ENCODE peak calls at places on chromosomes 3 and 15, in six cellular contexts. J, T, F, E, Q and M are unnamed samples.

GRCh38 chr3:141941093-141941492 is 64.7 kb downstream of the ATP1B3 start:
- DNase-seq in T (no peak), Q (no peak), E (no peak), F (no peak), J (no peak), M (no peak)

GRCh38 chr3:23961064-23961463 is 16.0 kb downstream of the NR1D2 start:
- DNase-seq in F (no peak), J (no peak), T (no peak), Q (no peak), E (no peak), M (no peak)

GRCh38 chr15:42131826-42132806 is 24.3 kb downstream of the PLA2G4F start:
- DNase-seq in F (no peak), J (no peak), T (no peak), Q (no peak), E (peak; percentile 28), M (no peak)

GRCh38 chr3:88626426-88627120 is 476.8 kb downstream of the C3orf38 start:
- DNase-seq in F (no peak), T (no peak), Q (no peak), J (no peak), E (peak; percentile 82), M (no peak)

GRCh38 chr3:168121175-168121853 is 25.6 kb upstream of the GOLIM4 start:
- DNase-seq in J (no peak), T (no peak), Q (no peak), F (no peak), E (no peak), M (no peak)

GRCh38 chr3:15056676-15057404 is 8.3 kb downstream of the MRPS25 start:
- DNase-seq in F (no peak), T (no peak), E (no peak), J (no peak), Q (no peak), M (no peak)

GRCh38 chr3:71724584-71725278 is 471 bp downstream of the EIF4E3 start:
- DNase-seq in E (no peak), T (peak; percentile 15), Q (no peak), J (no peak), F (no peak), M (no peak)

GRCh38 chr3:114350690-114351089 is 56.9 kb downstream of the TIGIT start:
- DNase-seq in Q (no peak), T (no peak), J (no peak), F (no peak), E (no peak), M (no peak)

GRCh38 chr15:56871180-56871579 is 47.3 kb upstream of the TCF12 start:
- DNase-seq in F (peak; percentile 54), Q (peak; percentile 84), E (no peak), J (no peak), T (no peak), M (no peak)

GRCh38 chr15:80242132-80242769 is 9.8 kb downstream of the CTXND1 start:
- DNase-seq in T (peak; percentile 71), E (no peak), F (no peak), J (no peak), Q (peak; percentile 54), M (no peak)

GRCh38 chr3:77079988-77080585 is 40.2 kb downstream of the ROBO2 start:
- DNase-seq in J (no peak), Q (no peak), T (no peak), E (no peak), F (no peak), M (no peak)

GRCh38 chr3:196712514-196713413 is 587 bp downstream of the PIGX start:
- DNase-seq in E (peak; percentile 78), J (no peak), Q (peak; percentile 55), T (peak; percentile 55), F (peak; percentile 44), M (no peak)